ENCODE peak calls at places on chromosomes 5 and 9, in four cellular contexts. One of them, this sample, is unnamed.

GRCh38 chr5:177086918-177087706 is 397 bp downstream of the FGFR4 start:
- DNase-seq in fibroblast of lung: peak; percentile 42
- DNase-seq in OCI-LY7: peak; percentile 69
- DNase-seq in foreskin fibroblast: no peak
- DNase-seq in this sample: no peak

GRCh38 chr5:149228610-149229297 is 42.9 kb upstream of the AFAP1L1 start:
- DNase-seq in fibroblast of lung: peak; percentile 95
- DNase-seq in OCI-LY7: no peak
- DNase-seq in foreskin fibroblast: peak; percentile 94
- DNase-seq in this sample: peak; percentile 55

GRCh38 chr9:137240321-137240840 is 706 bp upstream of the TUBB4B start:
- DNase-seq in fibroblast of lung: peak; percentile 74
- DNase-seq in OCI-LY7: peak; percentile 74
- DNase-seq in foreskin fibroblast: peak; percentile 92
- DNase-seq in this sample: no peak

GRCh38 chr9:91422832-91423711 is 560 bp downstream of the NFIL3 start:
- DNase-seq in fibroblast of lung: peak; percentile 94
- DNase-seq in OCI-LY7: peak; percentile 76
- DNase-seq in foreskin fibroblast: peak; percentile 80
- DNase-seq in this sample: no peak

GRCh38 chr9:94638335-94639044 is 828 bp downstream of the FBP1 start:
- DNase-seq in fibroblast of lung: no peak
- DNase-seq in OCI-LY7: no peak
- DNase-seq in foreskin fibroblast: no peak
- DNase-seq in this sample: no peak

GRCh38 chr5:78644741-78645300 is 3.8 kb downstream of the LHFPL2 start:
- DNase-seq in fibroblast of lung: no peak
- DNase-seq in OCI-LY7: no peak
- DNase-seq in foreskin fibroblast: peak; percentile 62
- DNase-seq in this sample: no peak

GRCh38 chr5:140128376-140128775 is 2.6 kb downstream of the IGIP start:
- DNase-seq in fibroblast of lung: no peak
- DNase-seq in OCI-LY7: no peak
- DNase-seq in foreskin fibroblast: no peak
- DNase-seq in this sample: no peak

GRCh38 chr5:143057580-143057999 is 287.4 kb downstream of the ARHGAP26 start:
- DNase-seq in fibroblast of lung: peak; percentile 50
- DNase-seq in OCI-LY7: peak; percentile 21
- DNase-seq in foreskin fibroblast: peak; percentile 28
- DNase-seq in this sample: no peak

GRCh38 chr5:150443242-150444075 is 6.1 kb downstream of the RPS14 start:
- DNase-seq in fibroblast of lung: no peak
- DNase-seq in OCI-LY7: no peak
- DNase-seq in foreskin fibroblast: peak; percentile 41
- DNase-seq in this sample: no peak

GRCh38 chr5:154193636-154194035 is 3.1 kb downstream of the GALNT10 start:
- DNase-seq in fibroblast of lung: no peak
- DNase-seq in OCI-LY7: no peak
- DNase-seq in foreskin fibroblast: peak; percentile 64
- DNase-seq in this sample: no peak
- H3K4me3 ChIP-seq in fibroblast of lung: no peak overlapping the region
- H3K4me3 ChIP-seq in OCI-LY7: no peak overlapping the region
- H3K4me3 ChIP-seq in foreskin fibroblast: no peak overlapping the region
- H3K4me3 ChIP-seq in this sample: no peak overlapping the region

GRCh38 chr5:45772402-45772801 is 76.2 kb upstream of the HCN1 start:
- DNase-seq in fibroblast of lung: no peak
- DNase-seq in OCI-LY7: no peak
- DNase-seq in foreskin fibroblast: no peak
- DNase-seq in this sample: no peak
- TF ChIP-seq CTCF in fibroblast of lung: no peak
- TF ChIP-seq CTCF in OCI-LY7: no peak
- TF ChIP-seq CTCF in foreskin fibroblast: no peak
- TF ChIP-seq CTCF in this sample: no peak

GRCh38 chr9:79224672-79225433 is 346.9 kb upstream of the TLE4 start:
- DNase-seq in fibroblast of lung: peak; percentile 96
- DNase-seq in OCI-LY7: no peak
- DNase-seq in foreskin fibroblast: peak; percentile 95
- DNase-seq in this sample: peak; percentile 82

GRCh38 chr9:79220246-79220645 is 351.5 kb upstream of the TLE4 start:
- DNase-seq in fibroblast of lung: peak; percentile 25
- DNase-seq in OCI-LY7: no peak
- DNase-seq in foreskin fibroblast: no peak
- DNase-seq in this sample: no peak

GRCh38 chr9:79220666-79221065 is 351.1 kb upstream of the TLE4 start:
- DNase-seq in fibroblast of lung: peak; percentile 43
- DNase-seq in OCI-LY7: no peak
- DNase-seq in foreskin fibroblast: peak; percentile 51
- DNase-seq in this sample: peak; percentile 53

GRCh38 chr9:79222483-79222882 is 349.3 kb upstream of the TLE4 start:
- DNase-seq in fibroblast of lung: no peak
- DNase-seq in OCI-LY7: no peak
- DNase-seq in foreskin fibroblast: no peak
- DNase-seq in this sample: no peak

DNA sequence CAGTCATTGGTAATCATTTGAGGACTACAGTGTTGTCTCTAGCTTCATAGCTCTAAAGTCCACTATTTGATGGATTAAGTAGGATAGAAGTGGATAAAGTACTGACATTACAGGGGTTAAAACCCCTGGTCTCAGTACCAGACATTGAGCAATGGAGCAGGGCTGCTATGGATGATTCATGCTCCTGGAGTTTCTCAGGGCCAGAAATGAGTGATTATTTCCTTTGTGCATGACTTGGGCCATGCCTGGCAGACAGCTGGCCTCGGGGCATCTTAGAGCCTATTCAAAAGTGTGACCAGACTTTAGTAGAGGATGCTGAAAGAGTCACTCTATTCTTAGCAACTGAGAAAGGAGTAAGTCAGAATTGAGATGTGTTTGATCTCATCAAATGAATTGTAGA is 350.7 kb upstream of the TLE4 start:
- DNase-seq in fibroblast of lung: peak; percentile 83
- DNase-seq in OCI-LY7: no peak
- DNase-seq in foreskin fibroblast: peak; percentile 96
- DNase-seq in this sample: peak; percentile 73
- H3K4me3 ChIP-seq in fibroblast of lung: no peak overlapping the region
- H3K4me3 ChIP-seq in OCI-LY7: no peak overlapping the region
- H3K4me3 ChIP-seq in foreskin fibroblast: no peak overlapping the region
- H3K4me3 ChIP-seq in this sample: no peak overlapping the region

GRCh38 chr9:75185585-75186170 is 97.4 kb downstream of the OSTF1 start:
- DNase-seq in fibroblast of lung: no peak
- DNase-seq in OCI-LY7: peak; percentile 56
- DNase-seq in foreskin fibroblast: peak; percentile 40
- DNase-seq in this sample: no peak
- TF ChIP-seq CTCF in fibroblast of lung: peak; percentile 30
- TF ChIP-seq CTCF in OCI-LY7: peak; percentile 87
- TF ChIP-seq CTCF in foreskin fibroblast: peak; percentile 59
- TF ChIP-seq CTCF in this sample: peak; percentile 65

GRCh38 chr9:35923927-35924763 is 14.9 kb downstream of the SPAAR start:
- DNase-seq in fibroblast of lung: peak; percentile 90
- DNase-seq in OCI-LY7: no peak
- DNase-seq in foreskin fibroblast: peak; percentile 94
- DNase-seq in this sample: peak; percentile 80
- H3K4me3 ChIP-seq in fibroblast of lung: no peak overlapping the region
- H3K4me3 ChIP-seq in OCI-LY7: no peak overlapping the region
- H3K4me3 ChIP-seq in foreskin fibroblast: no peak overlapping the region
- H3K4me3 ChIP-seq in this sample: no peak overlapping the region